ENCODE peak calls at places on chromosome 19, in five cellular contexts. W is IMR-90, O is progenitor cell of endocrine pancreas, Y is body of pancreas, L is hepatocyte. A is an unnamed sample.

GRCh38 chr19:7916137-7916907 is 1.7 kb downstream of the TGFBR3L start:
- DNase-seq in W (no peak), O (no peak), Y (no peak), L (peak), A (peak)

GRCh38 chr19:5309438-5310204 is 31.0 kb downstream of the PTPRS start:
- DNase-seq in W (no peak), O (no peak), Y (no peak), L (no peak), A (no peak)

GRCh38 chr19:10471909-10472308 is 31.2 kb downstream of the KEAP1 start:
- DNase-seq in W (peak), O (no peak), Y (no peak), L (peak), A (no peak)

GRCh38 chr19:22622901-22623840 is 11.0 kb upstream of the ZNF492 start:
- DNase-seq in W (no peak), O (no peak), Y (no peak), L (no peak), A (no peak)

GRCh38 chr19:6802336-6803035 is 30.0 kb downstream of the VAV1 start:
- DNase-seq in W (no peak), O (no peak), Y (no peak), L (no peak), A (no peak)

GRCh38 chr19:8127311-8127710 is 22.1 kb downstream of the FBN3 start:
- DNase-seq in W (no peak), O (no peak), Y (no peak), L (no peak), A (no peak)

GRCh38 chr19:8158411-8159074 is 9.2 kb upstream of the FBN3 start:
- DNase-seq in W (peak), O (peak), Y (peak), L (peak), A (peak)

GRCh38 chr19:53102701-53103140 is 501 bp downstream of the ZNF160 start:
- DNase-seq in W (peak), O (peak), Y (peak), L (peak), A (no peak)

GRCh38 chr19:32916969-32917611 is 47.5 kb upstream of the SLC7A9 start:
- DNase-seq in W (no peak), O (no peak), Y (no peak), L (no peak), A (no peak)

GRCh38 chr19:44600466-44600865 is 12.9 kb upstream of the IGSF23 start:
- DNase-seq in W (peak), O (no peak), Y (no peak), L (no peak), A (no peak)

GRCh38 chr19:38319421-38320258 is at the start of gene KCNK6:
- DNase-seq in W (no peak), O (no peak), Y (peak), L (peak), A (peak)

GRCh38 chr19:39156891-39157230 is 31.3 kb downstream of the PAK4 start:
- DNase-seq in W (no peak), O (no peak), Y (no peak), L (no peak), A (no peak)

GRCh38 chr19:4266253-4267000 is 12.6 kb upstream of the SHD start:
- DNase-seq in W (no peak), O (no peak), Y (no peak), L (no peak), A (no peak)

GRCh38 chr19:33226550-33227241 is 1.0 kb upstream of the SLC7A10 start:
- DNase-seq in W (no peak), O (peak), Y (no peak), L (peak), A (no peak)

GRCh38 chr19:8631425-8631819 is 989 bp downstream of the NFILZ start:
- DNase-seq in W (peak), O (no peak), Y (peak), L (peak), A (no peak)

GRCh38 chr19:50406829-50407228 is 11.9 kb upstream of the SPIB start:
- DNase-seq in W (no peak), O (no peak), Y (no peak), L (no peak), A (no peak)

DNA sequence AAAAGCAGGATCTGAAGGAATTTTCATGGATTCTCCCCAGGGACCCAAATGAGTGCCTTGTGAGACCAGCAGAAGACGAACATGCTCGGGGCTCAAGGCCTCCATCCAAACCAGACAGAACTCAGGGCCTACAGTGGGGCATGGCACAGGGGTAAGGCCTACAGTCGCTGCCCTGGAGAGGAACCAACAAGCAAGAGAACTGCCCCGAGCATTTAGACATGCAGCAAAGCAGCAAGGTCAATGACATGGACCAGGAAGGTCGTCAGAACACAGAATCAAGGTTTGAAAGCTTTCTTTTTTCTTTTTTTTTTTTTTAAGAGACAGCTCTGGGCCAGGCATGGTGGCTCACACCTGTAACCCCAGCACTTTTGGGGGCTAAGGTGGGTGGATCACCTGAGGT is 17.3 kb downstream of the EPS15L1 start:
- DNase-seq in W (no peak), O (no peak), Y (no peak), L (no peak), A (no peak)
- TF ChIP-seq CTCF in W (no peak), O (no peak), Y (no peak), L (no peak), A (no peak)

DNA sequence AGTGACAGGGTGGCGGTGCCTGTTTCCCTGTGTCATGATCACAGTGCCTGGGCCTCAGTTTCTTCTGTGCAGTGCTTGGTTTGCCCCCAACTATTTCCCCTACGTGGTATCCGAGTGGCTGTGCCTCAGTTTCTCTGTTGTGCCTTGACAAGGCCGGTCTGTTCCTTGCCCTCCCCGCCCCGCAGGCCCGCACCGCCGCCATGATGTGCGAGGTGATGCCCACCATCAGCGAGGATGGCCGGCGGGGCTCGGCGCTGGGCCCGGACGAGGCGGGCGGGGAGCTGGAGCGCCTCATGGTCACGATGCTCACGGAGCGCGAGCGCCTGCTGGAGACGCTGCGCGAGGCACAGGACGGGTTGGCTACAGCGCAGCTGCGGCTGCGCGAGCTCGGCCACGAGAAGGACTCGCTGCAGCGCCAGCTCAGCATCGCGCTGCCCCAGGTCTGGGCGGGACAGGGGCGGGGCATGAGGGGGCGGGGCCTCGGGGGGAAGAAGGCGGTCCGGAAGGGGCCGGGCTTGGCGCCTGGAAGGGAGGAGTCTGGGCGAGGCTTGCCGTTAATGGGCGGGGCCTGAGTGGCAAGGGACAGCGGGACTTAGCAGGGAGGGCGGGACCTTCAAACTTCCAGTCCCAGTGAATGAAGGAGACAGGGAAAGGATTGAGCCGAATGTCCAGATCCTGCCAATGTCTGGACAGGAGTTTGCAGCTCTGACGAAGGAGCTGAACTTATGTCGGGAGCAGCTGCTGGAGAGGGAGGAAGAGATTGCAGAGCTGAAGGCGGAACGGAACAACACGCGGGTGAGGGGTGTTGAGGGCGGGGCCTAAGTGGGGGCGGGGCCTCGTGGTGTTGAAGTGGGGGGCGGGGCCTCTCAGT is 8.6 kb downstream of the PPFIA3 start:
- DNase-seq in W (peak), O (peak), Y (peak), L (peak), A (peak)
- TF ChIP-seq CTCF in W (peak), O (peak), Y (peak), L (no peak), A (no peak)

GRCh38 chr19:43316591-43317319 is 36.7 kb upstream of the CD177 start:
- DNase-seq in W (peak), O (no peak), Y (no peak), L (peak), A (peak)
- TF ChIP-seq CTCF in W (peak), O (peak), Y (no peak), L (peak), A (no peak)

GRCh38 chr19:383922-384800 is 24.8 kb downstream of the C2CD4C start:
- DNase-seq in W (no peak), O (no peak), Y (peak), L (peak), A (no peak)
- TF ChIP-seq CTCF in W (peak), O (peak), Y (peak), L (peak), A (peak)

GRCh38 chr19:41457241-41457640 is 14.3 kb downstream of the ERICH4 start:
- DNase-seq in W (no peak), O (no peak), Y (no peak), L (no peak), A (no peak)

GRCh38 chr19:41449079-41449864 is 6.3 kb downstream of the ERICH4 start:
- DNase-seq in W (peak), O (peak), Y (peak), L (peak), A (peak)

GRCh38 chr19:41456342-41456918 is 13.5 kb downstream of the ERICH4 start:
- DNase-seq in W (peak), O (no peak), Y (no peak), L (no peak), A (no peak)

GRCh38 chr19:41449865-41450178 is 6.9 kb downstream of the ERICH4 start:
- DNase-seq in W (no peak), O (no peak), Y (no peak), L (no peak), A (no peak)

DNA sequence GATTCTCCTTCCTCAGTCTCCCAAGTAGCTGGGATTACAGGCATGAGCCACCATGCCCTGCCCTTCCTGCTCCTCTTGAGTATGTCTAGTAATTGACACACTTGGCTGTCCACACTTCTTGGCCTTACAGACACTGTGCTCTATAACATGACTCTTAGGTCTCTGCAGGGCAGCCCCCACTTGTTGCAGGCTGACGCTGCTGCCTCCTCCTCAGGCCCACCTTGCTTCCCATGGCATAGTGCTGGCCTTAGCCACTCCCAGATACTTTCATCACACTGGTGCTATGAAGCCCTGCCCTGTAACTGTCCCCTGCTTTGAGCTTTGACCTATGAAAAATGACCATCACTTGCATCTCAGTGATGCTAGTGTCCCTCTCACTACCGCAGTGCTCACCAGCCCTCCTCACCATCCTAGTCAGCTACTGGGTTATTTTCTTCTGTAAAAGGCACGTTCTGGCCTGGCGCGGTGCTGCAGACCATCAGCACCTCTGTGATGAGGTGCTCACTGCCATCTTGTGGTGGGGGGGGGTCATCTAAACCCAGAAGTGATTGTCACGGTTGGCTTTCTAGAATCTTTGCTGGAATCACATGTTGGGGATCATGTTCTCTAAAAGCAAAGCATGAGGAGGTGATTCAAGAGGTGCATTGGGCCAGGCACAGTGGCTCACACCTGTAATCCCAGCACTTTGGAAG is 9.8 kb downstream of the ERICH4 start:
- DNase-seq in W (no peak), O (no peak), Y (no peak), L (no peak), A (no peak)
- TF ChIP-seq CTCF in W (no peak), O (no peak), Y (no peak), L (no peak), A (no peak)

GRCh38 chr19:49188626-49189200 is 31.1 kb downstream of the TRPM4 start:
- DNase-seq in W (no peak), O (no peak), Y (no peak), L (no peak), A (no peak)
- TF ChIP-seq CTCF in W (no peak), O (no peak), Y (no peak), L (no peak), A (no peak)

DNA sequence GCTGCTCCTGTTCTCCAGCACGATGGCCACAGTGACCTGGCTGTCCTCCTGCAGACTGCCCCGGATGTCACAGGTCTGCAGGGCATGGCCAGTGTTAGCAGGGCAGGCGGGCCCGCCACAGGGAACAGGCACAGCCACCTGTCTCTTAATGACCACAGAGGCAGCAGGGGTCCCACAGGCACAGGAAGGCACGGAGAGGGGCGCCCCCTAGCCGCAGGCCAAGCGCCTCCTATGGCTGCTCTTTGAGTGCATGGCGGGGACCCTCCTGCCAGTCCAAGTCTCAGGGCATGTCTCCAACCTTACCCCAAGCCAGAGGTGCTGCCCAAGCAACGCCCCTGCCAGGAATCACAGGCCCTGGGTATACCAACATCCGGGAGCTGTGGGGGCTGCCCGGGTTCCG is 14.1 kb downstream of the IZUMO4 start:
- DNase-seq in W (no peak), O (no peak), Y (no peak), L (no peak), A (no peak)
- TF ChIP-seq CTCF in W (no peak), O (peak), Y (no peak), L (no peak), A (no peak)

A was measured in Caco-2.